ENCODE peak calls at places on chromosome 15, in six cellular contexts. U is GM12865, W is GM10248, V is WTC11, I is cardiac muscle cell, O is activated B cell treated with CpG ODN at 0.5 μM for 24 hours. Q is an unnamed sample.

GRCh38 chr15:73387507-73388255 is 18.9 kb upstream of the HCN4 start:
- DNase-seq in O (no peak), W (no peak), U (no peak), I (peak), V (no peak), Q (peak)

GRCh38 chr15:32105258-32106248 is 75.2 kb downstream of the CHRNA7 start:
- DNase-seq in W (no peak), O (no peak), I (no peak), U (no peak), V (no peak), Q (no peak)

GRCh38 chr15:53434174-53434678 is 325.2 kb downstream of the WDR72 start:
- DNase-seq in O (no peak), U (no peak), W (no peak), I (no peak), V (no peak), Q (no peak)

GRCh38 chr15:51672100-51672731 is 9.1 kb upstream of the SCG3 start:
- DNase-seq in I (no peak), W (no peak), U (no peak), V (no peak), O (no peak), Q (no peak)

GRCh38 chr15:57866149-57866736 is 159.7 kb downstream of the POLR2M start:
- DNase-seq in W (peak), I (peak), V (peak), O (peak), U (peak), Q (peak)

GRCh38 chr15:68528891-68529290 is 49.9 kb upstream of the CORO2B start:
- DNase-seq in U (no peak), O (no peak), V (no peak), I (peak), W (no peak), Q (no peak)

GRCh38 chr15:28915935-28916334 is 30.2 kb downstream of the APBA2 start:
- DNase-seq in I (no peak), W (no peak), O (no peak), V (no peak), U (no peak), Q (no peak)

GRCh38 chr15:78944202-78944625 is 632 bp downstream of the CTSH start:
- DNase-seq in O (no peak), U (peak), W (no peak), I (no peak), V (peak), Q (no peak)

GRCh38 chr15:92618121-92618520 is 37.5 kb downstream of the FAM174B start:
- DNase-seq in V (no peak), U (no peak), W (no peak), O (no peak), I (no peak), Q (no peak)

GRCh38 chr15:51841401-51842040 is 12.1 kb downstream of the TMOD3 start:
- DNase-seq in V (no peak), I (no peak), O (no peak), U (no peak), W (no peak), Q (no peak)

GRCh38 chr15:42802168-42802567 is 65.2 kb upstream of the CDAN1 start:
- DNase-seq in V (no peak), U (no peak), O (no peak), W (no peak), I (no peak), Q (no peak)

GRCh38 chr15:26702381-26702780 is 70.5 kb downstream of the GABRB3 start:
- DNase-seq in I (no peak), W (no peak), V (no peak), O (no peak), U (no peak), Q (no peak)

GRCh38 chr15:26260517-26261133 is 397.5 kb upstream of the ATP10A start:
- DNase-seq in V (peak), W (no peak), I (no peak), U (peak), O (no peak), Q (no peak)

GRCh38 chr15:100778831-100779288 is 100.8 kb upstream of the ALDH1A3 start:
- DNase-seq in V (peak), U (no peak), O (no peak), W (peak), I (no peak), Q (no peak)

GRCh38 chr15:41490355-41490754 is 3.3 kb upstream of the ITPKA start:
- DNase-seq in W (peak), I (peak), V (no peak), U (peak), O (no peak), Q (no peak)
- TF ChIP-seq CTCF in W (no peak), I (no peak), V (no peak), U (no peak), O (no peak), Q (no peak)

GRCh38 chr15:98537516-98538060 is 110.8 kb upstream of the IGF1R start:
- DNase-seq in U (no peak), V (no peak), O (no peak), I (no peak), W (no peak), Q (no peak)
- TF ChIP-seq CTCF in U (no peak), V (no peak), O (no peak), I (no peak), W (no peak), Q (no peak)

GRCh38 chr15:27714675-27715074 is 384.4 kb downstream of the OCA2 start:
- DNase-seq in I (no peak), V (peak), O (no peak), U (no peak), W (no peak), Q (no peak)
- TF ChIP-seq CTCF in I (no peak), V (peak), O (no peak), U (no peak), W (no peak), Q (no peak)

GRCh38 chr15:63504247-63504978 is at the start of gene USP3:
- DNase-seq in I (peak), U (peak), W (peak), O (peak), V (peak), Q (peak)
- TF ChIP-seq CTCF in I (no peak), U (peak), W (peak), O (no peak), V (no peak), Q (peak)

GRCh38 chr15:80163897-80164296 is 11.1 kb downstream of the FAH start:
- DNase-seq in U (no peak), O (no peak), V (no peak), I (no peak), W (no peak), Q (no peak)
- TF ChIP-seq CTCF in U (no peak), O (no peak), V (no peak), I (no peak), W (no peak), Q (no peak)